ENCODE peak calls at places on chromosomes 11 and 22, in nine cellular contexts. W is H9, A is HCT116, Y is hepatocyte, E is transverse colon, D is right lobe of liver, X is A549, J is tibial nerve, I is gastrocnemius medialis. U is an unnamed sample.
A peak's percentile ranks its signal among the peaks of the same experiment; 100 is the strongest.

GRCh38 chr22:45268167-45268957 is 16.4 kb upstream of the UPK3A start:
- DNase-seq in A (no peak), J (no peak), Y (peak; percentile 78), I (no peak), W (peak; percentile 97), D (peak; percentile 56), E (peak; percentile 45), X (no peak), U (peak; percentile 48)

GRCh38 chr11:48103621-48104561 is 112.7 kb upstream of the OR4B1 start:
- DNase-seq in I (no peak), W (no peak), A (no peak), J (no peak), E (peak; percentile 51), D (peak; percentile 48), Y (no peak), X (peak; percentile 63), U (no peak)

GRCh38 chr11:127226959-127227358 is 226.4 kb upstream of the KIRREL3 start:
- DNase-seq in I (no peak), X (no peak), A (no peak), W (no peak), D (no peak), E (no peak), Y (no peak), J (no peak), U (no peak)

GRCh38 chr11:31557991-31558390 is 48.4 kb downstream of the ELP4 start:
- DNase-seq in D (no peak), Y (no peak), W (no peak), I (no peak), E (no peak), X (no peak), A (no peak), J (no peak), U (no peak)

GRCh38 chr11:78759067-78759466 is 184.4 kb upstream of the NARS2 start:
- DNase-seq in A (no peak), X (no peak), D (no peak), E (no peak), W (no peak), J (no peak), Y (no peak), I (no peak), U (no peak)

GRCh38 chr22:50308597-50308935 is 1.1 kb upstream of the PLXNB2 start:
- DNase-seq in I (peak; percentile 58), A (no peak), J (peak; percentile 62), X (peak; percentile 50), W (peak; percentile 71), Y (no peak), D (peak; percentile 80), E (peak; percentile 78), U (peak; percentile 45)

GRCh38 chr22:23220485-23221350 is 40.4 kb downstream of the BCR start:
- DNase-seq in E (peak; percentile 41), D (peak; percentile 31), A (no peak), W (no peak), I (no peak), J (no peak), Y (no peak), X (no peak), U (no peak)

GRCh38 chr11:96481806-96482592 is 92.2 kb downstream of the JRKL start:
- DNase-seq in X (no peak), W (no peak), J (no peak), D (no peak), I (no peak), A (no peak), E (no peak), Y (no peak), U (no peak)

GRCh38 chr11:33542921-33543320 is 157.7 kb downstream of the C11orf91 start:
- DNase-seq in Y (peak; percentile 63), J (peak; percentile 21), X (peak; percentile 55), D (peak; percentile 40), E (peak; percentile 44), I (peak; percentile 11), A (peak; percentile 22), W (peak; percentile 73), U (peak; percentile 21)

GRCh38 chr11:121323208-121323607 is 30.6 kb downstream of the SC5D start:
- DNase-seq in W (no peak), Y (no peak), J (no peak), D (no peak), I (no peak), A (no peak), X (no peak), E (no peak), U (no peak)

GRCh38 chr11:125192717-125193116 is 28.2 kb downstream of the PKNOX2 start:
- DNase-seq in Y (no peak), A (no peak), E (no peak), J (no peak), D (no peak), X (no peak), I (no peak), W (no peak), U (no peak)

GRCh38 chr11:42225664-42226063 is 766.2 kb upstream of the LRRC4C start:
- DNase-seq in D (no peak), J (no peak), I (no peak), X (no peak), A (no peak), W (no peak), E (no peak), Y (no peak), U (no peak)

GRCh38 chr11:122808494-122808893 is 29.8 kb upstream of the CRTAM start:
- DNase-seq in J (no peak), A (no peak), I (no peak), X (no peak), E (peak; percentile 10), D (no peak), W (no peak), Y (no peak), U (no peak)

GRCh38 chr22:24994070-24994763 is 41.7 kb downstream of the KIAA1671 start:
- DNase-seq in X (peak; percentile 52), E (peak; percentile 87), I (no peak), D (peak; percentile 70), A (peak; percentile 73), W (peak; percentile 79), Y (peak; percentile 50), J (no peak), U (no peak)

GRCh38 chr11:102304686-102305085 is 12.6 kb upstream of the BIRC3 start:
- DNase-seq in Y (no peak), A (no peak), E (no peak), D (no peak), I (no peak), W (no peak), X (no peak), J (no peak), U (no peak)

GRCh38 chr11:117175104-117175503 is 3.4 kb upstream of the SIDT2 start:
- DNase-seq in D (peak; percentile 2), I (no peak), X (no peak), A (no peak), E (no peak), J (no peak), W (no peak), Y (no peak), U (peak; percentile 58)

GRCh38 chr22:44646668-44647067 is 55.3 kb upstream of the PRR5 start:
- DNase-seq in X (no peak), I (no peak), J (no peak), W (peak; percentile 36), E (no peak), Y (no peak), A (no peak), D (no peak), U (no peak)

GRCh38 chr11:66478823-66479740 is 1.2 kb upstream of the DPP3 start:
- DNase-seq in X (peak; percentile 44), A (peak; percentile 27), D (peak; percentile 48), J (no peak), I (peak; percentile 16), W (no peak), Y (peak; percentile 55), E (peak; percentile 55), U (peak; percentile 22)

GRCh38 chr11:117443269-117444186 is 115.9 kb downstream of the CEP164 start:
- DNase-seq in D (no peak), J (no peak), W (peak; percentile 86), E (peak; percentile 35), A (no peak), Y (peak; percentile 82), I (no peak), X (peak; percentile 25), U (peak; percentile 15)

GRCh38 chr22:18023509-18024275 is 669 bp downstream of the MICAL3 start:
- DNase-seq in D (peak; percentile 83), E (peak; percentile 90), X (peak; percentile 83), A (peak; percentile 65), W (peak; percentile 80), J (peak; percentile 62), Y (peak; percentile 91), I (peak; percentile 86), U (peak; percentile 38)
- H3K27ac ChIP-seq in D (peak overlapping the region; percentile 73), E (peak overlapping the region; percentile 91), X (peak overlapping the region; percentile 89), A (peak overlapping the region; percentile 85), W (no peak overlapping the region), J (peak overlapping the region; percentile 65), Y (peak overlapping the region; percentile 61), I (peak overlapping the region; percentile 93), U (peak overlapping the region; percentile 90)

DNA sequence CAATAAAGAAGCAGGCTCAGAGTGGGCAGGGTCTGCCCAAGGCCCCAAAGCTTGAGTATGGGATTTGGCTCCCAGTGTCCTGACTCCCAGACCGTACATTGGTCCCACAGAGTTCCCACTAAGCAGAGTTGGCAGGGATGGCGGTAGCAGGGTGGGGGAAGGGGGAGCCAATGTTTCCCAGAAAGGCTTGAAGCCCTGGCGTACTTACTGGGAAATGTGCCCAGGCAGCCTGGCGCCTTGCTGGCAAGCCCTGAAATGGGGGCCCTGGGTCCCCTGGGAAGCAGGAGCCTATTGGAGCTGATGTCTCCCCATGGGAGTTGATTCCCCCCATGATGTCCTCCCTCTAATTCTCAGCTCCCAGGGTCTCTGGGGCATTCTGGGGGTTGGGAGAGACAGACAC is 9.3 kb downstream of the ARHGEF17 start:
- DNase-seq in D (no peak), A (no peak), E (peak; percentile 55), X (no peak), J (no peak), W (no peak), Y (no peak), I (no peak), U (peak; percentile 74)
- H3K27ac ChIP-seq in D (no peak overlapping the region), A (no peak overlapping the region), E (peak overlapping the region; percentile 95), X (no peak overlapping the region), J (peak overlapping the region; percentile 99), W (no peak overlapping the region), Y (no peak overlapping the region), I (peak overlapping the region; percentile 81), U (peak overlapping the region; percentile 37)

GRCh38 chr22:41947181-41948080 is 479 bp upstream of the CENPM start:
- DNase-seq in A (no peak), W (no peak), J (no peak), E (no peak), X (no peak), I (no peak), D (no peak), Y (no peak), U (no peak)
- H3K27ac ChIP-seq in A (peak overlapping the region; percentile 86), W (no peak overlapping the region), J (peak overlapping the region; percentile 42), E (peak overlapping the region; percentile 72), X (peak overlapping the region; percentile 90), I (peak overlapping the region; percentile 77), D (no peak overlapping the region), Y (no peak overlapping the region), U (no peak overlapping the region)

DNA sequence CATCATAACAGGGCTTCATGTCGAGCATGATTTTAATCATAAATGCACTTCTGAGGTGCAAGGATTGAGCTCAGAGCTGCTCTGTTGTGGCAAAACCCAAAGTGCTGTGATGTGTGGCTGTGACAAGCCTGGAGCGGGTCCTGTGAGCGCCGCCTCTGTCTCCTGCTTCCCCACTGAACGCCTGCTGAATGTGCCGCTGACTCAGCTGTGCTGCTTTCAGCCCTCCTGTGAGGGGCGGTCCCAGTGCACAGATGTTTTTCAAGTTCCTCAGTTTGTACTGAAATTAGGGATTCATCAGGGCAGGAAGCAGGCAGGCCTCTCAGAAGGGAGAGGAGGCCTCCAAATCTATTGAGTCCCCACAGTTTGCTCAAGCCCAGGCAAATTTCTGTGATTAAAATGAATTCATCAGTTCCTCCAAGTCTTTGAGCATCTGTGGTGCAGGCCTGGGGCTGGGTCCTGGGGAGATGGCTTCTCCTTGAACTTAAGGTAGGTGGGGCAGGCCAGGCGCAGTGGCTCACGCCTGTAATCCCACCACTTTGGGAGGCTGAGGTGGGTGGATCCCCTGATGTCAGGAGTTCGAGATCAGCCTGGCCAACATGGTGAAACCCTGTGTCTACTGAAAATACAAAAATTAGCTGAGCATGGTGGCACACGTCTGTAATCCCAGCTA is 2.9 kb upstream of the GTSE1 start:
- DNase-seq in A (no peak), J (no peak), W (no peak), Y (no peak), D (no peak), I (peak; percentile 43), X (no peak), E (peak; percentile 45), U (peak; percentile 22)
- H3K27ac ChIP-seq in A (no peak overlapping the region), J (peak overlapping the region; percentile 80), W (no peak overlapping the region), Y (no peak overlapping the region), D (no peak overlapping the region), I (peak overlapping the region; percentile 22), X (no peak overlapping the region), E (peak overlapping the region; percentile 3), U (peak overlapping the region; percentile 35)